ENCODE peak calls at places on chromosome 2, in four cellular contexts. D, X, A and Q are unnamed samples.

GRCh38 chr2:47267389-47268086 is 112.4 kb upstream of the STPG4 start:
- DNase-seq in X (no peak), D (no peak), A (no peak), Q (no peak)

GRCh38 chr2:3305952-3306351 is 71.7 kb downstream of the EIPR1 start:
- DNase-seq in D (no peak), A (no peak), X (no peak), Q (no peak)

GRCh38 chr2:12556762-12557161 is 160.0 kb upstream of the TRIB2 start:
- DNase-seq in D (no peak), X (peak; percentile 24), A (peak; percentile 31), Q (no peak)

GRCh38 chr2:204265701-204266310 is 279.5 kb upstream of the PARD3B start:
- DNase-seq in A (no peak), D (no peak), X (no peak), Q (no peak)

GRCh38 chr2:184906709-184907108 is 308.4 kb downstream of the ZNF804A start:
- DNase-seq in A (no peak), X (no peak), D (no peak), Q (no peak)

GRCh38 chr2:154402138-154402714 is 296.3 kb upstream of the KCNJ3 start:
- DNase-seq in D (no peak), A (peak; percentile 22), X (peak; percentile 23), Q (no peak)

GRCh38 chr2:11983870-11984269 is 237.4 kb downstream of the LPIN1 start:
- DNase-seq in X (no peak), A (no peak), D (no peak), Q (no peak)

GRCh38 chr2:142937347-142937746 is 59.9 kb downstream of the KYNU start:
- DNase-seq in X (peak; percentile 44), D (no peak), A (no peak), Q (no peak)

GRCh38 chr2:45935791-45936622 is 284.5 kb downstream of the PRKCE start:
- DNase-seq in D (peak; percentile 79), A (peak; percentile 94), X (peak; percentile 99), Q (peak; percentile 82)

GRCh38 chr2:190792956-190793888 is 87.4 kb upstream of the GLS start:
- DNase-seq in D (no peak), A (no peak), X (no peak), Q (no peak)

GRCh38 chr2:43210467-43211303 is 15.7 kb downstream of the ZFP36L2 start:
- DNase-seq in A (no peak), X (peak; percentile 66), D (no peak), Q (no peak)

GRCh38 chr2:46329803-46330775 is 32.9 kb downstream of the EPAS1 start:
- DNase-seq in A (peak; percentile 78), D (no peak), X (peak; percentile 90), Q (no peak)

GRCh38 chr2:26401739-26402541 is at the start of gene DRC1:
- DNase-seq in X (peak; percentile 64), A (peak; percentile 80), D (peak; percentile 64), Q (peak; percentile 15)

GRCh38 chr2:149617476-149617875 is 29.9 kb upstream of the MMADHC start:
- DNase-seq in D (no peak), A (no peak), X (no peak), Q (no peak)

GRCh38 chr2:215900203-215900611 is 113.1 kb downstream of the MREG start:
- DNase-seq in D (no peak), X (peak; percentile 99), A (no peak), Q (no peak)

GRCh38 chr2:37869756-37870155 is 55.3 kb upstream of the RMDN2 start:
- DNase-seq in D (no peak), X (peak; percentile 18), A (no peak), Q (no peak)

GRCh38 chr2:101145406-101145805 is 5.8 kb downstream of the TBC1D8 start:
- DNase-seq in D (no peak), X (no peak), A (no peak), Q (no peak)

GRCh38 chr2:160227252-160227651 is 27.2 kb upstream of the ITGB6 start:
- DNase-seq in A (no peak), D (no peak), X (peak; percentile 64), Q (no peak)

GRCh38 chr2:31239842-31240198 is 5.9 kb downstream of the EHD3 start:
- DNase-seq in D (no peak), X (peak; percentile 58), A (no peak), Q (no peak)

GRCh38 chr2:156892449-156893335 is 364.8 kb upstream of the GALNT5 start:
- DNase-seq in X (peak; percentile 29), D (peak; percentile 8), A (peak; percentile 7), Q (peak; percentile 24)

GRCh38 chr2:71661782-71662181 is 208.4 kb downstream of the DYSF start:
- DNase-seq in D (no peak), A (no peak), X (no peak), Q (no peak)

GRCh38 chr2:45643095-45643494 is 8.4 kb upstream of the PRKCE start:
- DNase-seq in X (no peak), A (no peak), D (no peak), Q (no peak)

GRCh38 chr2:174615951-174616436 is 18.4 kb upstream of the WIPF1 start:
- DNase-seq in X (peak; percentile 56), D (no peak), A (no peak), Q (peak; percentile 68)

GRCh38 chr2:171745141-171745540 is 57.9 kb downstream of the DYNC1I2 start:
- DNase-seq in A (no peak), D (no peak), X (no peak), Q (no peak)

GRCh38 chr2:233007270-233007669 is 5.8 kb downstream of the NGEF start:
- DNase-seq in X (no peak), A (no peak), D (no peak), Q (no peak)